ENCODE peak calls at places on chromosome 17, in seven cellular contexts. One of them, this sample, is unnamed.

GRCh38 chr17:39402890-39403605 is 1.6 kb upstream of the FBXL20 start:
- DNase-seq in endothelial cell of umbilical vein: no peak
- DNase-seq in ovary: no peak
- DNase-seq in AG10803: no peak
- DNase-seq in adrenal gland: peak
- DNase-seq in MM.1S: peak
- DNase-seq in heart right ventricle: no peak
- DNase-seq in this sample: no peak

GRCh38 chr17:17391575-17392370 is 85.0 kb upstream of the MED9 start:
- DNase-seq in ovary: no peak
- DNase-seq in adrenal gland: no peak
- DNase-seq in heart right ventricle: no peak
- DNase-seq in endothelial cell of umbilical vein: no peak
- DNase-seq in AG10803: no peak
- DNase-seq in MM.1S: peak
- DNase-seq in this sample: no peak

GRCh38 chr17:6304894-6305612 is 129.9 kb downstream of the AIPL1 start:
- DNase-seq in MM.1S: no peak
- DNase-seq in AG10803: no peak
- DNase-seq in ovary: no peak
- DNase-seq in heart right ventricle: no peak
- DNase-seq in adrenal gland: no peak
- DNase-seq in endothelial cell of umbilical vein: no peak
- DNase-seq in this sample: no peak

GRCh38 chr17:13365331-13365730 is 236.4 kb downstream of the HS3ST3A1 start:
- DNase-seq in adrenal gland: no peak
- DNase-seq in MM.1S: no peak
- DNase-seq in heart right ventricle: no peak
- DNase-seq in endothelial cell of umbilical vein: no peak
- DNase-seq in ovary: no peak
- DNase-seq in AG10803: peak
- DNase-seq in this sample: no peak

GRCh38 chr17:82052638-82053059 is 951 bp downstream of the GPS1 start:
- DNase-seq in heart right ventricle: no peak
- DNase-seq in adrenal gland: peak
- DNase-seq in AG10803: no peak
- DNase-seq in endothelial cell of umbilical vein: no peak
- DNase-seq in ovary: no peak
- DNase-seq in MM.1S: no peak
- DNase-seq in this sample: no peak

GRCh38 chr17:67223924-67224323 is 21.1 kb downstream of the HELZ start:
- DNase-seq in endothelial cell of umbilical vein: no peak
- DNase-seq in ovary: no peak
- DNase-seq in heart right ventricle: no peak
- DNase-seq in adrenal gland: no peak
- DNase-seq in MM.1S: no peak
- DNase-seq in AG10803: no peak
- DNase-seq in this sample: no peak

GRCh38 chr17:725084-725483 is 7.3 kb upstream of the TLCD3A start:
- DNase-seq in ovary: no peak
- DNase-seq in MM.1S: no peak
- DNase-seq in AG10803: no peak
- DNase-seq in adrenal gland: no peak
- DNase-seq in endothelial cell of umbilical vein: no peak
- DNase-seq in heart right ventricle: no peak
- DNase-seq in this sample: no peak

GRCh38 chr17:4144411-4144747 is 1.4 kb downstream of the CYB5D2 start:
- DNase-seq in heart right ventricle: no peak
- DNase-seq in ovary: no peak
- DNase-seq in AG10803: no peak
- DNase-seq in endothelial cell of umbilical vein: no peak
- DNase-seq in adrenal gland: no peak
- DNase-seq in MM.1S: no peak
- DNase-seq in this sample: no peak

GRCh38 chr17:37098910-37099664 is 150.3 kb downstream of the AATF start:
- DNase-seq in heart right ventricle: no peak
- DNase-seq in MM.1S: no peak
- DNase-seq in AG10803: no peak
- DNase-seq in ovary: no peak
- DNase-seq in adrenal gland: no peak
- DNase-seq in endothelial cell of umbilical vein: no peak
- DNase-seq in this sample: no peak

GRCh38 chr17:44109312-44109630 is 14.2 kb downstream of the HDAC5 start:
- DNase-seq in heart right ventricle: no peak
- DNase-seq in adrenal gland: no peak
- DNase-seq in ovary: no peak
- DNase-seq in MM.1S: no peak
- DNase-seq in endothelial cell of umbilical vein: no peak
- DNase-seq in AG10803: no peak
- DNase-seq in this sample: no peak

GRCh38 chr17:62062313-62062712 is 2.8 kb downstream of the MED13 start:
- DNase-seq in MM.1S: no peak
- DNase-seq in ovary: no peak
- DNase-seq in AG10803: peak
- DNase-seq in heart right ventricle: no peak
- DNase-seq in adrenal gland: no peak
- DNase-seq in endothelial cell of umbilical vein: peak
- DNase-seq in this sample: no peak

GRCh38 chr17:81445642-81446500 is 50.6 kb downstream of the BAHCC1 start:
- DNase-seq in MM.1S: no peak
- DNase-seq in endothelial cell of umbilical vein: no peak
- DNase-seq in AG10803: no peak
- DNase-seq in heart right ventricle: no peak
- DNase-seq in ovary: no peak
- DNase-seq in adrenal gland: no peak
- DNase-seq in this sample: no peak

GRCh38 chr17:14464741-14465140 is 163.9 kb downstream of the HS3ST3B1 start:
- DNase-seq in ovary: no peak
- DNase-seq in heart right ventricle: no peak
- DNase-seq in adrenal gland: no peak
- DNase-seq in AG10803: peak
- DNase-seq in MM.1S: no peak
- DNase-seq in endothelial cell of umbilical vein: no peak
- DNase-seq in this sample: no peak

GRCh38 chr17:38729368-38729885 is 714 bp upstream of the CISD3 start:
- DNase-seq in ovary: no peak
- DNase-seq in heart right ventricle: no peak
- DNase-seq in endothelial cell of umbilical vein: no peak
- DNase-seq in MM.1S: no peak
- DNase-seq in AG10803: no peak
- DNase-seq in adrenal gland: no peak
- DNase-seq in this sample: no peak

GRCh38 chr17:5139454-5139725 is 23.6 kb downstream of the USP6 start:
- DNase-seq in ovary: no peak
- DNase-seq in adrenal gland: no peak
- DNase-seq in endothelial cell of umbilical vein: no peak
- DNase-seq in AG10803: no peak
- DNase-seq in heart right ventricle: no peak
- DNase-seq in MM.1S: no peak
- DNase-seq in this sample: no peak

GRCh38 chr17:47742319-47743181 is 9.5 kb downstream of the TBX21 start:
- DNase-seq in endothelial cell of umbilical vein: no peak
- DNase-seq in heart right ventricle: no peak
- DNase-seq in adrenal gland: no peak
- DNase-seq in ovary: peak
- DNase-seq in MM.1S: no peak
- DNase-seq in AG10803: no peak
- DNase-seq in this sample: no peak

GRCh38 chr17:29407856-29408255 is 17.7 kb downstream of the TAOK1 start:
- DNase-seq in AG10803: peak
- DNase-seq in ovary: no peak
- DNase-seq in MM.1S: no peak
- DNase-seq in adrenal gland: no peak
- DNase-seq in heart right ventricle: no peak
- DNase-seq in endothelial cell of umbilical vein: no peak
- DNase-seq in this sample: no peak

GRCh38 chr17:8056232-8056975 is 17.5 kb downstream of the ALOX15B start:
- DNase-seq in heart right ventricle: peak
- DNase-seq in AG10803: peak
- DNase-seq in ovary: peak
- DNase-seq in adrenal gland: peak
- DNase-seq in endothelial cell of umbilical vein: peak
- DNase-seq in MM.1S: no peak
- DNase-seq in this sample: peak

GRCh38 chr17:70128727-70129238 is 40.5 kb upstream of the KCNJ2 start:
- DNase-seq in endothelial cell of umbilical vein: no peak
- DNase-seq in ovary: no peak
- DNase-seq in adrenal gland: no peak
- DNase-seq in AG10803: no peak
- DNase-seq in heart right ventricle: no peak
- DNase-seq in MM.1S: no peak
- DNase-seq in this sample: no peak

GRCh38 chr17:77160032-77160876 is 19.5 kb downstream of the SEC14L1 start:
- DNase-seq in MM.1S: no peak
- DNase-seq in heart right ventricle: no peak
- DNase-seq in adrenal gland: no peak
- DNase-seq in ovary: no peak
- DNase-seq in endothelial cell of umbilical vein: no peak
- DNase-seq in AG10803: peak
- DNase-seq in this sample: no peak

GRCh38 chr17:39612935-39613465 is 5.3 kb upstream of the NEUROD2 start:
- DNase-seq in MM.1S: no peak
- DNase-seq in endothelial cell of umbilical vein: no peak
- DNase-seq in heart right ventricle: no peak
- DNase-seq in AG10803: no peak
- DNase-seq in ovary: no peak
- DNase-seq in adrenal gland: no peak
- DNase-seq in this sample: no peak

GRCh38 chr17:78343099-78343432 is 16.8 kb downstream of the SOCS3 start:
- DNase-seq in MM.1S: no peak
- DNase-seq in adrenal gland: peak
- DNase-seq in endothelial cell of umbilical vein: peak
- DNase-seq in AG10803: peak
- DNase-seq in heart right ventricle: peak
- DNase-seq in ovary: peak
- DNase-seq in this sample: no peak

GRCh38 chr17:78341559-78342437 is 18.1 kb downstream of the SOCS3 start:
- DNase-seq in adrenal gland: peak
- DNase-seq in endothelial cell of umbilical vein: peak
- DNase-seq in ovary: peak
- DNase-seq in heart right ventricle: peak
- DNase-seq in AG10803: peak
- DNase-seq in MM.1S: no peak
- DNase-seq in this sample: peak

GRCh38 chr17:78344666-78345065 is 15.2 kb downstream of the SOCS3 start:
- DNase-seq in MM.1S: no peak
- DNase-seq in adrenal gland: no peak
- DNase-seq in endothelial cell of umbilical vein: no peak
- DNase-seq in ovary: no peak
- DNase-seq in AG10803: no peak
- DNase-seq in heart right ventricle: no peak
- DNase-seq in this sample: no peak

GRCh38 chr17:78343433-78344201 is 16.3 kb downstream of the SOCS3 start:
- DNase-seq in MM.1S: peak
- DNase-seq in heart right ventricle: no peak
- DNase-seq in endothelial cell of umbilical vein: no peak
- DNase-seq in ovary: no peak
- DNase-seq in AG10803: no peak
- DNase-seq in adrenal gland: no peak
- DNase-seq in this sample: peak

GRCh38 chr17:78342438-78343098 is 17.3 kb downstream of the SOCS3 start:
- DNase-seq in endothelial cell of umbilical vein: peak
- DNase-seq in adrenal gland: peak
- DNase-seq in AG10803: peak
- DNase-seq in heart right ventricle: peak
- DNase-seq in MM.1S: no peak
- DNase-seq in ovary: peak
- DNase-seq in this sample: no peak
- TF ChIP-seq CTCF in endothelial cell of umbilical vein: no peak
- TF ChIP-seq CTCF in adrenal gland: no peak
- TF ChIP-seq CTCF in AG10803: no peak
- TF ChIP-seq CTCF in heart right ventricle: no peak
- TF ChIP-seq CTCF in MM.1S: no peak
- TF ChIP-seq CTCF in ovary: no peak
- TF ChIP-seq CTCF in this sample: no peak

GRCh38 chr17:57988301-57989010 is 402 bp upstream of the VEZF1 start:
- DNase-seq in endothelial cell of umbilical vein: peak
- DNase-seq in ovary: peak
- DNase-seq in MM.1S: peak
- DNase-seq in AG10803: peak
- DNase-seq in heart right ventricle: peak
- DNase-seq in adrenal gland: peak
- DNase-seq in this sample: peak
- TF ChIP-seq CTCF in endothelial cell of umbilical vein: no peak
- TF ChIP-seq CTCF in ovary: no peak
- TF ChIP-seq CTCF in MM.1S: no peak
- TF ChIP-seq CTCF in AG10803: no peak
- TF ChIP-seq CTCF in heart right ventricle: no peak
- TF ChIP-seq CTCF in adrenal gland: peak
- TF ChIP-seq CTCF in this sample: no peak

GRCh38 chr17:45429338-45430005 is 3.2 kb downstream of the ARHGAP27 start:
- DNase-seq in ovary: no peak
- DNase-seq in AG10803: no peak
- DNase-seq in MM.1S: no peak
- DNase-seq in endothelial cell of umbilical vein: no peak
- DNase-seq in heart right ventricle: no peak
- DNase-seq in adrenal gland: no peak
- DNase-seq in this sample: no peak
- TF ChIP-seq CTCF in ovary: no peak
- TF ChIP-seq CTCF in AG10803: no peak
- TF ChIP-seq CTCF in MM.1S: no peak
- TF ChIP-seq CTCF in endothelial cell of umbilical vein: no peak
- TF ChIP-seq CTCF in heart right ventricle: no peak
- TF ChIP-seq CTCF in adrenal gland: no peak
- TF ChIP-seq CTCF in this sample: no peak

GRCh38 chr17:58006563-58006923 is 503 bp downstream of the SRSF1 start:
- DNase-seq in endothelial cell of umbilical vein: peak
- DNase-seq in AG10803: peak
- DNase-seq in heart right ventricle: peak
- DNase-seq in ovary: peak
- DNase-seq in adrenal gland: peak
- DNase-seq in MM.1S: peak
- DNase-seq in this sample: no peak
- TF ChIP-seq CTCF in endothelial cell of umbilical vein: no peak
- TF ChIP-seq CTCF in AG10803: no peak
- TF ChIP-seq CTCF in heart right ventricle: no peak
- TF ChIP-seq CTCF in ovary: no peak
- TF ChIP-seq CTCF in adrenal gland: no peak
- TF ChIP-seq CTCF in MM.1S: no peak
- TF ChIP-seq CTCF in this sample: no peak

DNA sequence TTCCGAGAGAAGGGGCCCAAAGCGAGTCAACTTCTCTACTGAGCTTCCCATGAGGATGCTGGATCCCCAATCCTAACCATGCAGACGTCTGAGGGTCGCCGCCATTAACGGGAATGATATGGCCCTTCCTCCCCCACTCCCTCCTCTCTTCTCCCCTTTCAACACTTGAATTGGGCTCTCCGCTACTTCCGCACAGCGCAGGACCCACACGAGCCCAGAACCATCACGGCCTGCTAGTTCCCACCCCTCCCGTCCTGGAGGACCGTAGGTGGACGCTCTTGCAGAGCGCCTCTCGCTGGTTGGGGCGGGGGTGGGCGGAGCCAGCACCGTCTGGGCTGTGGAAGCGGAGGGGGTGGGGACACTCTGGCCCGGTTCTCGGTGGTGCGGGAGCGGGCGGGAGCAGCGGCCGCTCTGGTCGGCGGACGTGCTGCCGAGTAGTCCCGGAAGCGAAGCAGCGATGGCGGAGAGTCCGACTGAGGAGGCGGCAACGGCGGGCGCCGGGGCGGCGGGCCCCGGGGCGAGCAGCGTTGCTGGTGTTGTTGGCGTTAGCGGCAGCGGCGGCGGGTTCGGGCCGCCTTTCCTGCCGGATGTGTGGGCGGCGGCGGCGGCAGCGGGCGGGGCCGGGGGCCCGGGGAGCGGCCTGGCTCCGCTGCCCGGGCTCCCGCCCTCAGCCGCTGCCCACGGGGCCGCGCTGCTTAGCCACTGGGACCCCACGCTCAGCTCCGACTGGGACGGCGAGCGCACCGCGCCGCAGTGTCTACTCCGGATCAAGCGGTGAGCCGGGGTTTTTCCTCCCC is at the start of gene UBE2Z:
- DNase-seq in MM.1S: peak
- DNase-seq in ovary: peak
- DNase-seq in endothelial cell of umbilical vein: peak
- DNase-seq in AG10803: peak
- DNase-seq in heart right ventricle: peak
- DNase-seq in adrenal gland: peak
- DNase-seq in this sample: peak
- TF ChIP-seq CTCF in MM.1S: peak
- TF ChIP-seq CTCF in ovary: peak
- TF ChIP-seq CTCF in endothelial cell of umbilical vein: peak
- TF ChIP-seq CTCF in AG10803: peak
- TF ChIP-seq CTCF in heart right ventricle: peak
- TF ChIP-seq CTCF in adrenal gland: no peak
- TF ChIP-seq CTCF in this sample: peak